ENCODE peak calls at places on chromosomes 2 and 18, in four cellular contexts. X is brain microvascular endothelial cell, W is heart left ventricle, T is RWPE1. A is an unnamed sample.

GRCh38 chr2:134193006-134193405 is 60.9 kb upstream of the MGAT5 start:
- DNase-seq in X (peak; percentile 72), W (no peak), T (no peak), A (peak; percentile 83)

GRCh38 chr18:24421831-24422230 is 4.6 kb upstream of the IMPACT start:
- DNase-seq in X (no peak), W (no peak), T (no peak), A (peak; percentile 8)

GRCh38 chr2:142112648-142113278 is 18.1 kb downstream of the LRP1B start:
- DNase-seq in X (peak; percentile 85), W (no peak), T (peak; percentile 5), A (peak; percentile 92)

GRCh38 chr2:224976629-224977525 is 65.4 kb downstream of the DOCK10 start:
- DNase-seq in X (no peak), W (no peak), T (no peak), A (no peak)

GRCh38 chr18:3478262-3478978 is 28.4 kb downstream of the TGIF1 start:
- DNase-seq in X (no peak), W (no peak), T (no peak), A (peak; percentile 66)

GRCh38 chr2:113963965-113964364 is 74.1 kb downstream of the ACTR3 start:
- DNase-seq in X (no peak), W (no peak), T (no peak), A (no peak)

GRCh38 chr18:64717026-64717425 is 568.1 kb upstream of the LINC00305 start:
- DNase-seq in X (no peak), W (no peak), T (no peak), A (no peak)

GRCh38 chr18:32974421-32975165 is 201.8 kb upstream of the KLHL14 start:
- DNase-seq in X (no peak), W (no peak), T (no peak), A (no peak)

GRCh38 chr2:52597361-52597760 is 1170.2 kb upstream of the CHAC2 start:
- DNase-seq in X (peak; percentile 43), W (no peak), T (no peak), A (peak; percentile 3)

GRCh38 chr2:191870744-191871143 is 23.9 kb upstream of the CAVIN2 start:
- DNase-seq in X (no peak), W (no peak), T (no peak), A (peak; percentile 22)

GRCh38 chr2:6082619-6083018 is 390.4 kb downstream of the SOX11 start:
- DNase-seq in X (no peak), W (no peak), T (no peak), A (no peak)

GRCh38 chr2:230582851-230583283 is 129.8 kb upstream of the CAB39 start:
- DNase-seq in X (peak; percentile 64), W (no peak), T (no peak), A (peak; percentile 35)

GRCh38 chr2:216548901-216549321 is 50.3 kb downstream of the RPL37A start:
- DNase-seq in X (no peak), W (no peak), T (no peak), A (peak; percentile 65)

GRCh38 chr2:201261471-201261870 is 1.1 kb downstream of the CASP8 start:
- DNase-seq in X (no peak), W (peak; percentile 66), T (no peak), A (no peak)

GRCh38 chr2:178125125-178125524 is 12.9 kb downstream of the RBM45 start:
- DNase-seq in X (no peak), W (no peak), T (no peak), A (no peak)

GRCh38 chr2:174762464-174762863 is 1.8 kb downstream of the CHRNA1 start:
- DNase-seq in X (no peak), W (no peak), T (no peak), A (no peak)

GRCh38 chr2:55003706-55004639 is 46.3 kb downstream of the RTN4 start:
- DNase-seq in X (no peak), W (no peak), T (no peak), A (no peak)

GRCh38 chr18:48011926-48012469 is 81.5 kb upstream of the SMAD2 start:
- DNase-seq in X (no peak), W (no peak), T (no peak), A (no peak)

GRCh38 chr2:238967031-238967977 is 119.4 kb downstream of the TWIST2 start:
- DNase-seq in X (no peak), W (no peak), T (no peak), A (no peak)

GRCh38 chr2:219782999-219783398 is 155.6 kb downstream of the SLC4A3 start:
- DNase-seq in X (no peak), W (no peak), T (no peak), A (no peak)

GRCh38 chr18:47490882-47491281 is 239.4 kb upstream of the SKOR2 start:
- DNase-seq in X (no peak), W (no peak), T (no peak), A (no peak)

GRCh38 chr2:144201126-144201525 is 318.8 kb downstream of the ZEB2 start:
- DNase-seq in X (no peak), W (no peak), T (no peak), A (no peak)

GRCh38 chr2:79713131-79713785 is 200.4 kb downstream of the CTNNA2 start:
- DNase-seq in X (no peak), W (no peak), T (no peak), A (no peak)

GRCh38 chr18:12011962-12012549 is 30.7 kb downstream of the IMPA2 start:
- DNase-seq in X (peak; percentile 29), W (no peak), T (no peak), A (no peak)

GRCh38 chr2:101820519-101820918 is 123.0 kb downstream of the MAP4K4 start:
- DNase-seq in X (peak; percentile 87), W (no peak), T (peak; percentile 78), A (peak; percentile 80)

GRCh38 chr2:20634430-20635095 is 16.3 kb downstream of the HS1BP3 start:
- DNase-seq in X (peak; percentile 70), W (peak; percentile 37), T (peak; percentile 56), A (peak; percentile 90)

GRCh38 chr2:160063895-160064577 is 1.6 kb upstream of the PLA2R1 start:
- DNase-seq in X (no peak), W (no peak), T (no peak), A (no peak)

DNA sequence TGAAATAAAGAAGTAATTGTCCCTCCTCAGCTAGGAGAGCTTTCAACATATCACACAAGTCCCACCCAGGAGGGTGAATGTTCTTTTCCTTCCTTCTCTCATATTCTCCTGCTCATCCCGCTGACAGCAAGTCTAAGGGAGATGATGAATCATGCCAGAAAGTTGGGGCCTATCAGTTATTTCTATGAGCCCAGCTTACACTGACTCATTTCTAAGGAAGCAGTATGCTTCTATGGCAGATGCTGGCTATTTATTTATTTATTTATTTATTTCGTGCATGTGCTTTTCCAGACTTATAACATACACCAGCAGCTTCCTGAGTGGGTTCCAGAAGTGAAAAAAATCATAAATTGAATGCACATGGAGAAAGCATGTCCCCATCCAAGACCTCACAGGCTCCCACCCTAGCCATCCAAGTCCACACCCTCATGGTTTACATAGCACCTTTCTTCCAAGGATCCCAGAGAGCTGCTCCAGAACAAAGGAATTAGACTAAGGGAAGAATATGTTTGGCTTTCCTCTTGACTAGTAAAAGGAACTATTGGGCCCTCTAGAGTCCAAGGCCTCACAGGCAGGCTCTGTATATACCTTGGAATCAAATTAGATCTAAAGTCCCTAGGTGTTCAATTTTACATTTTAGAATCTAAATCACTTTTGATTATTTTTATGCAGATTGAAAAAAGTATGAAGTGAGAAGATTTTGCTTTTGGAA is 1074.2 kb upstream of the ZEB2 start:
- DNase-seq in X (peak; percentile 95), W (no peak), T (peak; percentile 60), A (peak; percentile 88)
- TF ChIP-seq CTCF in X (peak; percentile 56), W (no peak), T (no peak), A (peak; percentile 40)

GRCh38 chr2:119659601-119660342 is 19.2 kb upstream of the TMEM177 start:
- DNase-seq in X (peak; percentile 40), W (no peak), T (peak; percentile 54), A (no peak)
- TF ChIP-seq CTCF in X (peak; percentile 90), W (peak; percentile 83), T (peak; percentile 85), A (peak; percentile 92)

DNA sequence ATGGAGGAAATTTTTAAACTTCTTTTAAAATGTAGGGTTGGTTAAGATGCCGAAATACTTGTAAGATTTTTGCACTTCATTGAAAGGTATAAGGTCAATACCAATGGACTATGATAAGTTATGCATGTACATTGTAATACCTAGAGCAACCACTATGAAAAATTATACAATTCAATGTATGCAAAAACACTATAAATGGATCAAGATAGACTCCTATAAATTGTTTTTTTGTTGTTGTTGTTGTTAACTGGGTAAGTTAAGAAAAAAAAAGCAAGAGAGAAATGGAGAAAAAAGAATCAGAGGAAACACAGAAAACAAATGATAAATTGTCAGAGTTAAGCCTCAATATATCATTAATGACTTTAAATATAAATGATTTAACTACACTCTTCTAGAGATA is 421.2 kb downstream of the TMEM182 start:
- DNase-seq in X (no peak), W (no peak), T (no peak), A (no peak)
- TF ChIP-seq CTCF in X (no peak), W (no peak), T (no peak), A (no peak)

GRCh38 chr2:240620859-240621258 is 4.4 kb upstream of the GPR35 start:
- DNase-seq in X (no peak), W (no peak), T (no peak), A (no peak)
- TF ChIP-seq CTCF in X (no peak), W (no peak), T (no peak), A (no peak)

GRCh38 chr2:171404258-171404657 is 29.5 kb downstream of the METTL8 start:
- DNase-seq in X (peak; percentile 83), W (no peak), T (peak; percentile 75), A (peak; percentile 79)

GRCh38 chr2:171404719-171405118 is 29.1 kb downstream of the METTL8 start:
- DNase-seq in X (no peak), W (no peak), T (no peak), A (no peak)

GRCh38 chr2:171403181-171403580 is 30.6 kb downstream of the METTL8 start:
- DNase-seq in X (peak; percentile 60), W (no peak), T (no peak), A (peak; percentile 46)

GRCh38 chr2:171401947-171402346 is 31.8 kb downstream of the METTL8 start:
- DNase-seq in X (no peak), W (no peak), T (no peak), A (no peak)

GRCh38 chr2:171400395-171400794 is 33.4 kb downstream of the METTL8 start:
- DNase-seq in X (no peak), W (no peak), T (no peak), A (no peak)
- TF ChIP-seq CTCF in X (no peak), W (no peak), T (no peak), A (no peak)